ENCODE peak calls at places on chromosome 6, in four cellular contexts. G, U, F and L are unnamed samples.

GRCh38 chr6:52653151-52653550 is 17.8 kb upstream of the TMEM14A start:
- DNase-seq in U (no peak), G (no peak), F (no peak), L (no peak)

GRCh38 chr6:98871057-98871456 is 36.7 kb downstream of the POU3F2 start:
- DNase-seq in G (no peak), U (no peak), F (no peak), L (no peak)

GRCh38 chr6:148435386-148435785 is 92.7 kb downstream of the SASH1 start:
- DNase-seq in G (no peak), U (no peak), F (no peak), L (no peak)

GRCh38 chr6:25172819-25173218 is 106.4 kb upstream of the CARMIL1 start:
- DNase-seq in U (peak; percentile 13), G (no peak), F (no peak), L (no peak)

GRCh38 chr6:123402052-123402451 is 234.7 kb downstream of the TRDN start:
- DNase-seq in F (no peak), G (no peak), U (no peak), L (no peak)

GRCh38 chr6:109023348-109023925 is 71.2 kb downstream of the SESN1 start:
- DNase-seq in G (no peak), U (no peak), F (no peak), L (no peak)

GRCh38 chr6:117534974-117535373 is 52.5 kb downstream of the DCBLD1 start:
- DNase-seq in G (no peak), U (no peak), F (no peak), L (no peak)

GRCh38 chr6:110529355-110529754 is 52.9 kb upstream of the SLC22A16 start:
- DNase-seq in F (no peak), G (no peak), U (no peak), L (no peak)

GRCh38 chr6:52341861-52342260 is 20.1 kb upstream of the PAQR8 start:
- DNase-seq in F (no peak), U (no peak), G (no peak), L (peak; percentile 18)

GRCh38 chr6:14945461-14946210 is 300.2 kb upstream of the JARID2 start:
- DNase-seq in G (no peak), U (no peak), F (no peak), L (no peak)

GRCh38 chr6:105810105-105810921 is 275.8 kb upstream of the PRDM1 start:
- DNase-seq in F (no peak), U (peak; percentile 79), G (no peak), L (peak; percentile 82)

GRCh38 chr6:12522347-12522746 is 194.2 kb upstream of the PHACTR1 start:
- DNase-seq in F (no peak), U (no peak), G (no peak), L (no peak)

GRCh38 chr6:101926149-101926925 is 532.8 kb downstream of the GRIK2 start:
- DNase-seq in G (no peak), U (peak; percentile 28), F (no peak), L (no peak)

GRCh38 chr6:83518946-83519489 is 6.7 kb downstream of the PRSS35 start:
- DNase-seq in F (no peak), G (no peak), U (peak; percentile 4), L (no peak)

GRCh38 chr6:31510007-31510406 is 12.1 kb downstream of the MICB start:
- DNase-seq in U (no peak), F (no peak), G (no peak), L (no peak)

GRCh38 chr6:158377866-158378265 is 65.6 kb downstream of the TULP4 start:
- DNase-seq in F (no peak), U (no peak), G (no peak), L (no peak)

GRCh38 chr6:113980937-113981554 is 10.1 kb upstream of the HDAC2 start:
- DNase-seq in G (peak; percentile 45), U (peak; percentile 23), F (no peak), L (peak; percentile 25)

GRCh38 chr6:164048840-164049239 is 634.3 kb downstream of the QKI start:
- DNase-seq in F (no peak), G (no peak), U (no peak), L (no peak)

GRCh38 chr6:108156938-108157233 is 8.9 kb upstream of the NR2E1 start:
- DNase-seq in F (no peak), U (no peak), G (no peak), L (no peak)

GRCh38 chr6:166955865-166956443 is 396 bp downstream of the RNASET2 start:
- DNase-seq in G (no peak), F (no peak), U (no peak), L (no peak)

GRCh38 chr6:108958900-108959770 is 110.9 kb downstream of the ARMC2 start:
- DNase-seq in F (no peak), U (no peak), G (no peak), L (no peak)

GRCh38 chr6:151087861-151088598 is 151.7 kb upstream of the AKAP12 start:
- DNase-seq in F (no peak), G (peak; percentile 21), U (peak; percentile 27), L (peak; percentile 58)

GRCh38 chr6:51953246-51953645 is 134.2 kb downstream of the PKHD1 start:
- DNase-seq in G (no peak), U (no peak), F (no peak), L (no peak)

GRCh38 chr6:149885888-149886287 is 12.0 kb downstream of the RAET1E start:
- DNase-seq in G (no peak), F (no peak), U (no peak), L (no peak)

GRCh38 chr6:18266524-18266908 is 2.2 kb upstream of the DEK start:
- DNase-seq in U (no peak), G (no peak), F (no peak), L (no peak)
- TF ChIP-seq CHD4 in U (no peak), G (no peak), F (no peak), L (no peak)

DNA sequence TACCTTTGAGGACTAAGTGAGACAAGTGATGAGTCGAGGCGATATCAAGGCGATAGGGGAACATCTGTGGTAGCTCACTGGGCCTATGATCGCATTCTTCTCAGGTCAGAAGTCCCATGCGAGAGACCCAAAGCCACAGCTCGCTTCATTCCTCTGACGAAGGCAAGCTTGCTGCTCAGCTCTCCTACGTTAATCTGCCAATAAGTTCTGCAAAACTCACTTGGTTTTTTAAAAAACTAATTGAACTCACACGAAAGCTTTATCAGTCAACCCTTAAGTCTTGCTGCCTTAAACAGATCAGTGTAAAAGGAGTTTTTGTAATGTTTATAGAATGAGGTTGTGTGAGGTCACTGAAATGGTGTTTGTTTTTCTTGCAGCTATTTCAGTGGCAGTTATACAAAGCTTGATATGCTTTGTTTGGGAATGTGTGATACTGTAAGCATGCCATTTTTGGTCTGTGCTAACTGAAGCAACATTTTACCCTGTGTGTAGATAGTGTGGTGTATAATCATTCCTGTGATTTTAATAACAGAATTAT is 160.1 kb downstream of the SOX4 start:
- DNase-seq in U (peak; percentile 71), F (no peak), G (no peak), L (no peak)
- TF ChIP-seq CHD4 in U (no peak), F (no peak), G (no peak), L (no peak)

GRCh38 chr6:18741741-18742140 is 354.6 kb downstream of the RNF144B start:
- DNase-seq in F (no peak), U (no peak), G (no peak), L (no peak)
- TF ChIP-seq CHD4 in F (no peak), U (no peak), G (no peak), L (no peak)

DNA sequence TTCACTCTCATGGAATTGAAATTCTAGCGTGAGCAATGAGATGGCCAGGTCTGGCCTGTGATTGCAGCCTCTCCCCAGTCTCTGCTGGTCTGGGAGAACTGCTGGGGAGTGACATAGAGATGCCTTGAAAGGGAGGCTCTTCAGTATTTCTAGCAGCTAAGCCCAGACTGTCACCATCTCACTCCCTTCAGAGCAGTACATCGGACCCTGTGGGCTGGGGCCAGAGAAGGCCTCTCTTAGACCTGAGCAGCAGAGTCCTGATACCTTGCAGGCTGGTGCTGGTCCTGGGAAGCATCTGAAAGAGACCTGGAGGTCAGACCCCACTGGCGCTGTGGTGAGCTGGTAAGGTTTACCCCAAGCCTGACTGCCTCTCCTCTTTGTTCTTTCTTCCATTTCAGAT is 87.4 kb downstream of the TCP11 start:
- DNase-seq in F (no peak), U (no peak), G (no peak), L (no peak)
- TF ChIP-seq CHD4 in F (no peak), U (no peak), G (no peak), L (no peak)

GRCh38 chr6:7673063-7673536 is 52.8 kb upstream of the BMP6 start:
- DNase-seq in G (no peak), F (no peak), U (peak; percentile 64), L (peak; percentile 62)
- TF ChIP-seq CHD4 in G (no peak), F (no peak), U (no peak), L (no peak)

DNA sequence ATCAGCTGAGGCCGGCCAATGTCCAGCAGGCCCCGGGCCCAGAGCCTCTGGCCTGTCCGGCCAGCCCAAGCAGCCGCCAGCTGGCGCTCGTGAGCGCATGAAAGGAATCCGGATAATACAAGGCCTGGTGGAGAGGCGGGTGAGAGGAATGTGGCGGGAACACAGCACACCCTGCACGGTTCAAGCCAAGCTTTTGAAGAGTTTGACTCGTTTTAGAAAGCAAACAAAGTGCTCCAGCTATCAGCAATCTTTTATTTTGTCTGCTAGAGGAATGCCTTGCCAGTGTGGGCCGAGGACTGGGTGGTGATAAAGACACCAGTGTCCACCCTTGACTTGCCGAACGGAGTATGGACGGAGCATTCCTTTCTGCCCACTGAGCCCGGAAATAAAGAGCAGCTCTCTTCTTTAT is 9.3 kb upstream of the NEDD9 start:
- DNase-seq in U (no peak), G (peak; percentile 86), F (no peak), L (peak; percentile 38)
- TF ChIP-seq CHD4 in U (no peak), G (peak; percentile 62), F (no peak), L (no peak)

GRCh38 chr6:130027948-130028347 is 9.6 kb downstream of the L3MBTL3 start:
- DNase-seq in F (no peak), G (no peak), U (no peak), L (no peak)
- TF ChIP-seq CHD4 in F (no peak), G (no peak), U (no peak), L (no peak)

GRCh38 chr6:138499303-138499991 is at the start of gene NHSL1:
- DNase-seq in U (no peak), F (peak; percentile 34), G (peak; percentile 84), L (no peak)
- TF ChIP-seq CHD4 in U (no peak), F (no peak), G (no peak), L (no peak)

GRCh38 chr6:41446132-41446531 is 100.0 kb upstream of the FOXP4 start:
- DNase-seq in G (no peak), U (no peak), F (no peak), L (no peak)

GRCh38 chr6:41442800-41443501 is 103.2 kb upstream of the FOXP4 start:
- DNase-seq in G (no peak), F (no peak), U (no peak), L (peak; percentile 73)

GRCh38 chr6:41441598-41442205 is 104.5 kb upstream of the FOXP4 start:
- DNase-seq in U (no peak), G (no peak), F (no peak), L (no peak)

GRCh38 chr6:41445268-41445667 is 100.9 kb upstream of the FOXP4 start:
- DNase-seq in F (no peak), U (no peak), G (no peak), L (no peak)

GRCh38 chr6:41443616-41444525 is 102.3 kb upstream of the FOXP4 start:
- DNase-seq in F (no peak), G (no peak), U (no peak), L (no peak)
- TF ChIP-seq CHD4 in F (no peak), G (no peak), U (no peak), L (no peak)